ENCODE peak calls at places on chromosomes 6 and 20, in five cellular contexts. One of them, this sample, is unnamed.

GRCh38 chr6:46486186-46486585 is 5.1 kb downstream of the RCAN2 start:
- DNase-seq in pancreas: no peak
- DNase-seq in non-pigmented ciliary epithelial cell: no peak
- DNase-seq in activated T-cell treated with anti-CD3 and anti-CD28 coated beads, Interleukin-2, amount 50 U/mL, for 4 hours: no peak
- DNase-seq in iris pigment epithelial cell: no peak
- DNase-seq in this sample: no peak

GRCh38 chr6:40391851-40392595 is 195.1 kb downstream of the LRFN2 start:
- DNase-seq in pancreas: no peak
- DNase-seq in non-pigmented ciliary epithelial cell: no peak
- DNase-seq in activated T-cell treated with anti-CD3 and anti-CD28 coated beads, Interleukin-2, amount 50 U/mL, for 4 hours: no peak
- DNase-seq in iris pigment epithelial cell: no peak
- DNase-seq in this sample: no peak

GRCh38 chr6:160301341-160301740 is 42.7 kb upstream of the SLC22A2 start:
- DNase-seq in pancreas: no peak
- DNase-seq in non-pigmented ciliary epithelial cell: no peak
- DNase-seq in activated T-cell treated with anti-CD3 and anti-CD28 coated beads, Interleukin-2, amount 50 U/mL, for 4 hours: no peak
- DNase-seq in iris pigment epithelial cell: no peak
- DNase-seq in this sample: no peak

GRCh38 chr20:6055161-6055783 is 1.4 kb upstream of the LRRN4 start:
- DNase-seq in pancreas: no peak
- DNase-seq in non-pigmented ciliary epithelial cell: no peak
- DNase-seq in activated T-cell treated with anti-CD3 and anti-CD28 coated beads, Interleukin-2, amount 50 U/mL, for 4 hours: no peak
- DNase-seq in iris pigment epithelial cell: no peak
- DNase-seq in this sample: no peak

GRCh38 chr6:29071831-29072723 is 15.0 kb downstream of the OR2B3 start:
- DNase-seq in pancreas: no peak
- DNase-seq in non-pigmented ciliary epithelial cell: no peak
- DNase-seq in activated T-cell treated with anti-CD3 and anti-CD28 coated beads, Interleukin-2, amount 50 U/mL, for 4 hours: no peak
- DNase-seq in iris pigment epithelial cell: peak
- DNase-seq in this sample: peak

GRCh38 chr6:6751615-6752014 is 163.1 kb downstream of the LY86 start:
- DNase-seq in pancreas: no peak
- DNase-seq in non-pigmented ciliary epithelial cell: no peak
- DNase-seq in activated T-cell treated with anti-CD3 and anti-CD28 coated beads, Interleukin-2, amount 50 U/mL, for 4 hours: peak
- DNase-seq in iris pigment epithelial cell: no peak
- DNase-seq in this sample: peak

GRCh38 chr20:33993800-33994623 is at the start of gene RALY:
- DNase-seq in pancreas: peak
- DNase-seq in non-pigmented ciliary epithelial cell: no peak
- DNase-seq in activated T-cell treated with anti-CD3 and anti-CD28 coated beads, Interleukin-2, amount 50 U/mL, for 4 hours: peak
- DNase-seq in iris pigment epithelial cell: peak
- DNase-seq in this sample: peak

GRCh38 chr6:144008501-144009245 is 614 bp upstream of the PLAGL1 start:
- DNase-seq in pancreas: peak
- DNase-seq in non-pigmented ciliary epithelial cell: no peak
- DNase-seq in activated T-cell treated with anti-CD3 and anti-CD28 coated beads, Interleukin-2, amount 50 U/mL, for 4 hours: no peak
- DNase-seq in iris pigment epithelial cell: no peak
- DNase-seq in this sample: peak

GRCh38 chr6:38688579-38689087 is 14.3 kb downstream of the GLO1 start:
- DNase-seq in pancreas: no peak
- DNase-seq in non-pigmented ciliary epithelial cell: no peak
- DNase-seq in activated T-cell treated with anti-CD3 and anti-CD28 coated beads, Interleukin-2, amount 50 U/mL, for 4 hours: no peak
- DNase-seq in iris pigment epithelial cell: no peak
- DNase-seq in this sample: peak

GRCh38 chr6:30781697-30782424 is 37.5 kb upstream of the IER3 start:
- DNase-seq in pancreas: peak
- DNase-seq in non-pigmented ciliary epithelial cell: peak
- DNase-seq in activated T-cell treated with anti-CD3 and anti-CD28 coated beads, Interleukin-2, amount 50 U/mL, for 4 hours: peak
- DNase-seq in iris pigment epithelial cell: peak
- DNase-seq in this sample: peak

GRCh38 chr6:51398064-51398740 is 579.5 kb downstream of the TFAP2B start:
- DNase-seq in pancreas: no peak
- DNase-seq in non-pigmented ciliary epithelial cell: no peak
- DNase-seq in activated T-cell treated with anti-CD3 and anti-CD28 coated beads, Interleukin-2, amount 50 U/mL, for 4 hours: no peak
- DNase-seq in iris pigment epithelial cell: no peak
- DNase-seq in this sample: no peak

GRCh38 chr6:31898200-31899011 is 908 bp upstream of the EHMT2 start:
- DNase-seq in pancreas: peak
- DNase-seq in non-pigmented ciliary epithelial cell: no peak
- DNase-seq in activated T-cell treated with anti-CD3 and anti-CD28 coated beads, Interleukin-2, amount 50 U/mL, for 4 hours: no peak
- DNase-seq in iris pigment epithelial cell: peak
- DNase-seq in this sample: peak

GRCh38 chr6:81865712-81866111 is 113.2 kb upstream of the TENT5A start:
- DNase-seq in pancreas: no peak
- DNase-seq in non-pigmented ciliary epithelial cell: peak
- DNase-seq in activated T-cell treated with anti-CD3 and anti-CD28 coated beads, Interleukin-2, amount 50 U/mL, for 4 hours: no peak
- DNase-seq in iris pigment epithelial cell: peak
- DNase-seq in this sample: no peak